ENCODE peak calls at places on chromosomes 16 and 17, in eight cellular contexts. One of them, this sample, is unnamed.

GRCh38 chr16:57245472-57246113 is 534 bp downstream of the ARL2BP start:
- DNase-seq in IMR-90: no peak
- DNase-seq in SJSA1: no peak
- DNase-seq in central memory CD4-positive, alpha-beta T cell: no peak
- DNase-seq in NCI-H1417: peak
- DNase-seq in fibroblast of the aortic adventitia: peak
- DNase-seq in heart left ventricle: peak
- DNase-seq in stimulated activated naive B cell treated with anti-CD40 and anti-IgM and Interleukin-4, amounts not matched to agents 10 μg/mL and 1 μg/mL and 100 μg/mL, for 72 hours: no peak
- DNase-seq in this sample: no peak

GRCh38 chr16:87064731-87065720 is 252.2 kb downstream of the C16orf95 start:
- DNase-seq in IMR-90: no peak
- DNase-seq in heart left ventricle: no peak
- DNase-seq in SJSA1: no peak
- DNase-seq in stimulated activated naive B cell treated with anti-CD40 and anti-IgM and Interleukin-4, amounts not matched to agents 10 μg/mL and 1 μg/mL and 100 μg/mL, for 72 hours: no peak
- DNase-seq in fibroblast of the aortic adventitia: no peak
- DNase-seq in central memory CD4-positive, alpha-beta T cell: no peak
- DNase-seq in NCI-H1417: no peak
- DNase-seq in this sample: no peak

GRCh38 chr17:7695586-7695985 is 7.3 kb downstream of the WRAP53 start:
- DNase-seq in SJSA1: no peak
- DNase-seq in central memory CD4-positive, alpha-beta T cell: no peak
- DNase-seq in NCI-H1417: no peak
- DNase-seq in IMR-90: no peak
- DNase-seq in heart left ventricle: no peak
- DNase-seq in stimulated activated naive B cell treated with anti-CD40 and anti-IgM and Interleukin-4, amounts not matched to agents 10 μg/mL and 1 μg/mL and 100 μg/mL, for 72 hours: no peak
- DNase-seq in fibroblast of the aortic adventitia: no peak
- DNase-seq in this sample: no peak

GRCh38 chr17:64984776-64985521 is 65.7 kb upstream of the LRRC37A3 start:
- DNase-seq in IMR-90: peak
- DNase-seq in NCI-H1417: no peak
- DNase-seq in fibroblast of the aortic adventitia: peak
- DNase-seq in stimulated activated naive B cell treated with anti-CD40 and anti-IgM and Interleukin-4, amounts not matched to agents 10 μg/mL and 1 μg/mL and 100 μg/mL, for 72 hours: peak
- DNase-seq in heart left ventricle: no peak
- DNase-seq in SJSA1: no peak
- DNase-seq in central memory CD4-positive, alpha-beta T cell: peak
- DNase-seq in this sample: peak

GRCh38 chr16:86877108-86877507 is 298.8 kb downstream of the FOXL1 start:
- DNase-seq in central memory CD4-positive, alpha-beta T cell: no peak
- DNase-seq in heart left ventricle: no peak
- DNase-seq in stimulated activated naive B cell treated with anti-CD40 and anti-IgM and Interleukin-4, amounts not matched to agents 10 μg/mL and 1 μg/mL and 100 μg/mL, for 72 hours: no peak
- DNase-seq in NCI-H1417: no peak
- DNase-seq in SJSA1: no peak
- DNase-seq in fibroblast of the aortic adventitia: no peak
- DNase-seq in IMR-90: no peak
- DNase-seq in this sample: no peak

GRCh38 chr17:72984145-72984924 is 108.2 kb downstream of the SLC39A11 start:
- DNase-seq in SJSA1: no peak
- DNase-seq in NCI-H1417: no peak
- DNase-seq in IMR-90: peak
- DNase-seq in central memory CD4-positive, alpha-beta T cell: no peak
- DNase-seq in heart left ventricle: no peak
- DNase-seq in stimulated activated naive B cell treated with anti-CD40 and anti-IgM and Interleukin-4, amounts not matched to agents 10 μg/mL and 1 μg/mL and 100 μg/mL, for 72 hours: no peak
- DNase-seq in fibroblast of the aortic adventitia: peak
- DNase-seq in this sample: peak

GRCh38 chr16:78815713-78816112 is 716.3 kb downstream of the WWOX start:
- DNase-seq in NCI-H1417: no peak
- DNase-seq in fibroblast of the aortic adventitia: no peak
- DNase-seq in heart left ventricle: no peak
- DNase-seq in SJSA1: no peak
- DNase-seq in central memory CD4-positive, alpha-beta T cell: no peak
- DNase-seq in stimulated activated naive B cell treated with anti-CD40 and anti-IgM and Interleukin-4, amounts not matched to agents 10 μg/mL and 1 μg/mL and 100 μg/mL, for 72 hours: no peak
- DNase-seq in IMR-90: no peak
- DNase-seq in this sample: no peak

GRCh38 chr17:74528491-74529199 is 2.6 kb downstream of the CD300LB start:
- DNase-seq in NCI-H1417: no peak
- DNase-seq in stimulated activated naive B cell treated with anti-CD40 and anti-IgM and Interleukin-4, amounts not matched to agents 10 μg/mL and 1 μg/mL and 100 μg/mL, for 72 hours: peak
- DNase-seq in IMR-90: no peak
- DNase-seq in fibroblast of the aortic adventitia: no peak
- DNase-seq in central memory CD4-positive, alpha-beta T cell: no peak
- DNase-seq in SJSA1: peak
- DNase-seq in heart left ventricle: peak
- DNase-seq in this sample: no peak

GRCh38 chr17:82883461-82884031 is 43.7 kb upstream of the ZNF750 start:
- DNase-seq in NCI-H1417: no peak
- DNase-seq in IMR-90: no peak
- DNase-seq in central memory CD4-positive, alpha-beta T cell: no peak
- DNase-seq in heart left ventricle: peak
- DNase-seq in SJSA1: no peak
- DNase-seq in stimulated activated naive B cell treated with anti-CD40 and anti-IgM and Interleukin-4, amounts not matched to agents 10 μg/mL and 1 μg/mL and 100 μg/mL, for 72 hours: no peak
- DNase-seq in fibroblast of the aortic adventitia: no peak
- DNase-seq in this sample: no peak